ENCODE peak calls at places on chromosomes 5 and 9, in six cellular contexts. E is AG04449; B is activated CD8-positive, alpha-beta T cell treated with anti-CD3 and anti-CD28 coated beads for 36 hours; D is CD4-positive, alpha-beta T cell; R is fibroblast of the aortic adventitia; N is CD8-positive, alpha-beta T cell. M is an unnamed sample.

GRCh38 chr5:109413463-109413862 is 3.7 kb upstream of the PJA2 start:
- DNase-seq in R (peak), D (no peak), N (no peak), E (no peak), B (no peak), M (no peak)

GRCh38 chr5:170488576-170488975 is 15.2 kb upstream of the KCNIP1 start:
- DNase-seq in R (no peak), B (no peak), D (no peak), E (no peak), N (no peak), M (no peak)

GRCh38 chr5:171599396-171599795 is 179.9 kb downstream of the FGF18 start:
- DNase-seq in R (no peak), N (no peak), B (no peak), D (no peak), E (no peak), M (no peak)

GRCh38 chr9:29039258-29039657 is 1466.0 kb upstream of the C9orf72 start:
- DNase-seq in D (no peak), E (no peak), R (peak), B (no peak), N (no peak), M (no peak)

GRCh38 chr5:180118391-180118791 is 46.8 kb upstream of the RNF130 start:
- DNase-seq in N (peak), R (no peak), E (no peak), D (no peak), B (no peak), M (no peak)

GRCh38 chr9:93672622-93673270 is 96.4 kb downstream of the PHF2 start:
- DNase-seq in N (no peak), R (peak), D (no peak), E (no peak), B (no peak), M (no peak)

GRCh38 chr9:119677811-119678530 is 308.7 kb upstream of the BRINP1 start:
- DNase-seq in E (no peak), B (no peak), R (no peak), N (no peak), D (no peak), M (no peak)

GRCh38 chr5:134100283-134101011 is 14.0 kb upstream of the TCF7 start:
- DNase-seq in R (peak), N (peak), E (no peak), D (peak), B (peak), M (no peak)

GRCh38 chr9:114745879-114746550 is 59.8 kb downstream of the TNFSF15 start:
- DNase-seq in B (peak), E (no peak), R (no peak), D (no peak), N (no peak), M (no peak)

GRCh38 chr5:88287302-88287701 is 18.7 kb upstream of the TMEM161B start:
- DNase-seq in R (no peak), D (no peak), B (no peak), N (no peak), E (no peak), M (no peak)

GRCh38 chr9:38039090-38039906 is 29.7 kb downstream of the SHB start:
- DNase-seq in D (no peak), R (peak), E (no peak), B (no peak), N (no peak), M (no peak)

GRCh38 chr9:33024126-33024965 is 727 bp upstream of the DNAJA1 start:
- DNase-seq in B (peak), E (no peak), R (peak), N (no peak), D (no peak), M (no peak)

GRCh38 chr5:72503888-72504491 is 3.2 kb downstream of the ZNF366 start:
- DNase-seq in B (no peak), R (no peak), N (no peak), D (no peak), E (no peak), M (no peak)

GRCh38 chr9:113650207-113651131 is 186.9 kb downstream of the RGS3 start:
- DNase-seq in R (no peak), D (no peak), B (no peak), N (no peak), E (peak), M (no peak)

GRCh38 chr9:125432715-125433385 is 171.2 kb downstream of the GAPVD1 start:
- DNase-seq in D (no peak), R (no peak), B (no peak), E (no peak), N (no peak), M (no peak)

GRCh38 chr5:179323026-179323571 is 22.2 kb downstream of the ADAMTS2 start:
- DNase-seq in N (no peak), D (no peak), B (no peak), E (no peak), R (no peak), M (no peak)

GRCh38 chr9:129481824-129482511 is 138.9 kb downstream of the C9orf50 start:
- DNase-seq in D (no peak), B (no peak), E (no peak), R (no peak), N (no peak), M (no peak)

GRCh38 chr9:4538621-4539020 is 48.4 kb downstream of the SLC1A1 start:
- DNase-seq in B (no peak), E (no peak), D (no peak), N (no peak), R (no peak), M (no peak)

GRCh38 chr9:119343161-119343720 is 26.0 kb downstream of the BRINP1 start:
- DNase-seq in D (no peak), B (no peak), N (no peak), E (no peak), R (no peak), M (no peak)

GRCh38 chr9:126661521-126662251 is 48.0 kb downstream of the LMX1B start:
- DNase-seq in B (no peak), N (no peak), D (no peak), E (no peak), R (no peak), M (no peak)

GRCh38 chr5:63220244-63220643 is 641.6 kb downstream of the LRRC70 start:
- DNase-seq in D (no peak), N (no peak), B (no peak), R (no peak), E (no peak), M (no peak)

DNA sequence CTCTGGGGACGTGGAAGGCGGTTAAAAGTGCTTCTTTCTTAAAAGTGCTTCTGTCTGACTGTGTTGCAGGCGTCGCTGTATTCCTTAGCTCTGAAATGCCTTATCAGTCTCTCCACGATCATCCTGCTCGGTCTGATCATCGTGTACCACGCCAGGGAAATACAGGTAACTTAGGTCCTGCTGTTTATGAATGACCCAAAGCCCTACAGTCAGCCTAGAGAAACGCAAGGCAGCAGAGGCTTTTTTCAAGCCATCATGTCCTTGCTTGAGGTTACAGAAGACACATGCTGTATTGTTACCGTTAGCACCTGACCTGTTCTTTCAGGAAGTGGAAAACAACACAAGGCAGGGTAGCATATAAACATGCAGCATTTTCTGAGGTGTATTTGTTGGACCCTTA is 2.0 kb downstream of the KCNN2 start:
- DNase-seq in N (no peak), D (no peak), R (peak), E (no peak), B (no peak), M (no peak)
- TF ChIP-seq CTCF in N (no peak), D (no peak), R (no peak), E (no peak), B (no peak), M (no peak)

GRCh38 chr5:107458322-107458721 is 212.4 kb downstream of the EFNA5 start:
- DNase-seq in B (no peak), D (no peak), N (no peak), R (no peak), E (no peak), M (no peak)

GRCh38 chr5:107457881-107458280 is 212.9 kb downstream of the EFNA5 start:
- DNase-seq in R (no peak), E (no peak), D (no peak), N (no peak), B (no peak), M (no peak)

GRCh38 chr5:107456281-107456715 is 214.4 kb downstream of the EFNA5 start:
- DNase-seq in E (no peak), R (no peak), N (no peak), D (no peak), B (no peak), M (no peak)

GRCh38 chr5:107455111-107455544 is 215.6 kb downstream of the EFNA5 start:
- DNase-seq in N (no peak), E (no peak), B (no peak), R (no peak), D (no peak), M (no peak)

DNA sequence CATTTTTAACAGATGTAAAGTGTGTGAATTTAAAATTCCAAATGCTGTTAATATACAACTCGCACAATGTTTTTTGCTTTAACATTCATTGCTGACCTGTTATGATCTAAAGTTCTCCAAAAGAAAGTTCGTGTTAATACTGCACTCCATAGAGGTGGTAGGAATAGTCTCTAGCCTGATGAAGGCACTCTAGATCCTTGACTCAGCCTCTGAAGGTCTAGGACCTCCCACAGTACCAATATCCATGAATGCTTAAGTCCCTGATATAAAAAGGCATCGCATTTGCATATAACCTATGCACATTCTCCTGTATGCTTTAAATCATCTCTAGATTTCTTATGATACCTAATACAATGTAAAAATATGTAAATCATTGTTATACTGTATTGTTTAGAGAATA is 213.6 kb downstream of the EFNA5 start:
- DNase-seq in E (no peak), N (no peak), D (no peak), B (no peak), R (no peak), M (no peak)
- TF ChIP-seq CTCF in E (no peak), N (no peak), D (no peak), B (no peak), R (no peak), M (no peak)

GRCh38 chr5:90949469-90950358 is 391.1 kb downstream of the ADGRV1 start:
- DNase-seq in N (no peak), D (no peak), B (no peak), R (no peak), E (no peak), M (no peak)
- TF ChIP-seq CTCF in N (no peak), D (no peak), B (no peak), R (no peak), E (no peak), M (no peak)

GRCh38 chr9:88781500-88782391 is 209.5 kb upstream of the S1PR3 start:
- DNase-seq in R (peak), E (no peak), N (no peak), D (no peak), B (no peak), M (peak)
- TF ChIP-seq CTCF in R (peak), E (peak), N (no peak), D (no peak), B (no peak), M (no peak)

M was measured in lung.